ENCODE peak calls at places on chromosomes 11 and 22, in nine cellular contexts. H is WTC11, V is bronchial epithelial cell, S is A673, M is lung, I is cardiac fibroblast, T is HL-60, L is Calu3, U is suprapubic skin. C is an unnamed sample.

GRCh38 chr11:18012314-18012905 is 437 bp downstream of the SERGEF start:
- DNase-seq in V (peak; percentile 20), L (peak; percentile 19), U (no peak), M (peak; percentile 29), T (peak; percentile 9), I (peak; percentile 22), S (peak; percentile 8), H (no peak), C (no peak)

GRCh38 chr22:42061041-42061440 is 9.6 kb downstream of the NAGA start:
- DNase-seq in T (no peak), U (no peak), I (no peak), L (no peak), M (no peak), H (no peak), V (no peak), S (no peak), C (peak; percentile 40)

GRCh38 chr11:124769804-124770774 is 8.0 kb upstream of the ESAM start:
- DNase-seq in H (no peak), L (no peak), I (peak; percentile 86), V (peak; percentile 69), S (no peak), M (no peak), T (no peak), U (no peak), C (no peak)

GRCh38 chr11:61315260-61315659 is 17.6 kb downstream of the DDB1 start:
- DNase-seq in H (no peak), S (no peak), U (no peak), V (peak; percentile 46), L (no peak), M (no peak), T (no peak), I (no peak), C (no peak)

GRCh38 chr22:37176464-37177061 is 11.5 kb downstream of the C1QTNF6 start:
- DNase-seq in U (peak; percentile 85), T (peak; percentile 82), V (no peak), S (no peak), I (peak; percentile 77), M (no peak), H (no peak), L (no peak), C (peak; percentile 75)

GRCh38 chr11:131624526-131624925 is 254.1 kb downstream of the NTM start:
- DNase-seq in T (no peak), V (peak; percentile 8), L (no peak), M (no peak), U (no peak), S (no peak), H (no peak), I (no peak), C (no peak)

GRCh38 chr22:36052505-36052941 is 23.9 kb upstream of the RBFOX2 start:
- DNase-seq in S (no peak), M (no peak), T (no peak), V (peak; percentile 96), U (no peak), L (peak; percentile 84), I (peak; percentile 72), H (no peak), C (no peak)

GRCh38 chr11:126485021-126485781 is 129.7 kb downstream of the ST3GAL4 start:
- DNase-seq in S (no peak), M (no peak), I (peak; percentile 27), H (peak; percentile 0), L (no peak), U (no peak), T (no peak), V (peak; percentile 3), C (no peak)

GRCh38 chr11:111586305-111586915 is 15.8 kb upstream of the SIK2 start:
- DNase-seq in M (no peak), H (no peak), T (peak; percentile 32), L (peak; percentile 43), U (no peak), V (peak; percentile 63), I (peak; percentile 75), S (peak; percentile 74), C (no peak)

GRCh38 chr11:102073253-102073652 is 26.0 kb downstream of the CFAP300 start:
- DNase-seq in M (no peak), V (no peak), T (no peak), U (no peak), H (no peak), S (no peak), I (no peak), L (no peak), C (no peak)

GRCh38 chr11:26276798-26277424 is 55.0 kb upstream of the ANO3 start:
- DNase-seq in L (peak; percentile 63), V (peak; percentile 71), I (peak; percentile 87), H (peak; percentile 79), S (peak; percentile 60), M (peak; percentile 41), U (no peak), T (peak; percentile 36), C (no peak)

GRCh38 chr11:112509300-112509699 is 248.6 kb upstream of the PLET1 start:
- DNase-seq in L (no peak), H (no peak), I (no peak), U (no peak), T (no peak), M (no peak), V (no peak), S (no peak), C (no peak)

GRCh38 chr11:111310088-111310487 is 11.7 kb downstream of the POU2AF3 start:
- DNase-seq in L (no peak), T (no peak), M (no peak), H (no peak), I (no peak), U (no peak), S (peak; percentile 80), V (peak; percentile 80), C (no peak)

GRCh38 chr22:31160328-31160978 is 471 bp downstream of the RNF185 start:
- DNase-seq in S (peak; percentile 34), H (no peak), V (no peak), I (peak; percentile 43), U (no peak), L (no peak), T (peak; percentile 16), M (no peak), C (no peak)

GRCh38 chr22:20016734-20017621 is at the start of gene ARVCF:
- DNase-seq in S (peak; percentile 90), I (peak; percentile 91), M (peak; percentile 92), T (peak; percentile 88), U (peak; percentile 96), V (peak; percentile 51), L (peak; percentile 95), H (peak; percentile 94), C (no peak)
- TF ChIP-seq CTCF in S (no peak), I (no peak), M (peak; percentile 13), T (no peak), U (peak; percentile 21), V (peak; percentile 19), L (peak; percentile 52), H (no peak), C (peak; percentile 34)

GRCh38 chr11:114893329-114893728 is 215.0 kb downstream of the NXPE2 start:
- DNase-seq in U (no peak), I (no peak), L (no peak), H (no peak), S (no peak), M (no peak), V (no peak), T (no peak), C (no peak)
- TF ChIP-seq CTCF in U (no peak), I (no peak), L (no peak), H (no peak), S (no peak), M (no peak), V (no peak), T (no peak), C (no peak)

GRCh38 chr11:109040303-109040702 is 375.4 kb downstream of the DDX10 start:
- DNase-seq in H (peak; percentile 41), T (peak; percentile 5), I (no peak), V (no peak), L (no peak), U (no peak), S (no peak), M (no peak), C (no peak)
- TF ChIP-seq CTCF in H (peak; percentile 33), T (peak; percentile 1), I (peak; percentile 20), V (peak; percentile 16), L (no peak), U (no peak), S (peak; percentile 34), M (no peak), C (peak; percentile 41)

GRCh38 chr22:32518848-32519247 is 44.2 kb downstream of the FBXO7 start:
- DNase-seq in T (no peak), M (no peak), I (no peak), H (no peak), L (no peak), V (no peak), U (no peak), S (no peak), C (no peak)
- TF ChIP-seq CTCF in T (no peak), M (no peak), I (peak; percentile 15), H (no peak), L (peak; percentile 25), V (peak; percentile 23), U (no peak), S (peak; percentile 47), C (peak; percentile 49)

C was measured in chondrocyte.